ENCODE peak calls at places on chromosomes 3 and 15, in six cellular contexts. T is activated CD4-positive, alpha-beta T cell treated with anti-CD3 and anti-CD28 coated beads, Interleukin-2, amount 50 U/mL, for 1 hour; F is putamen; H is foreskin fibroblast; Y is activated CD8-positive, alpha-beta memory T cell treated with anti-CD3 and anti-CD28 coated beads for 24 hours; K is germinal center. M is an unnamed sample.

GRCh38 chr3:48564022-48564421 is 441 bp upstream of the UCN2 start:
- DNase-seq in T (peak; percentile 5), F (peak; percentile 61), H (peak; percentile 88), Y (peak; percentile 72), K (no peak), M (peak; percentile 79)

GRCh38 chr3:64799606-64800005 is 111.8 kb upstream of the ADAMTS9 start:
- DNase-seq in T (no peak), F (no peak), H (no peak), Y (no peak), K (no peak), M (no peak)

GRCh38 chr3:177410734-177411133 is 213.5 kb upstream of the TBL1XR1 start:
- DNase-seq in T (no peak), F (no peak), H (no peak), Y (no peak), K (no peak), M (no peak)

GRCh38 chr3:157248590-157249425 is 88.9 kb upstream of the CCNL1 start:
- DNase-seq in T (no peak), F (peak; percentile 87), H (peak; percentile 82), Y (no peak), K (no peak), M (peak; percentile 45)

GRCh38 chr15:40932146-40932545 is 3.0 kb downstream of the DLL4 start:
- DNase-seq in T (no peak), F (no peak), H (no peak), Y (no peak), K (no peak), M (no peak)

GRCh38 chr3:186516645-186517044 is 27.5 kb downstream of the CRYGS start:
- DNase-seq in T (no peak), F (no peak), H (no peak), Y (no peak), K (no peak), M (no peak)

GRCh38 chr3:73621388-73621787 is 3.4 kb downstream of the PDZRN3 start:
- DNase-seq in T (no peak), F (no peak), H (no peak), Y (no peak), K (no peak), M (no peak)

GRCh38 chr3:40162616-40163015 is 146.9 kb upstream of the EIF1B start:
- DNase-seq in T (no peak), F (no peak), H (no peak), Y (no peak), K (no peak), M (no peak)

GRCh38 chr3:179666436-179667035 is 13.7 kb downstream of the USP13 start:
- DNase-seq in T (no peak), F (no peak), H (no peak), Y (no peak), K (no peak), M (no peak)

GRCh38 chr15:83310521-83311456 is 26.3 kb upstream of the BNC1 start:
- DNase-seq in T (no peak), F (no peak), H (no peak), Y (no peak), K (no peak), M (no peak)

GRCh38 chr15:69193948-69194827 is 33.8 kb downstream of the GLCE start:
- DNase-seq in T (no peak), F (no peak), H (peak; percentile 16), Y (no peak), K (no peak), M (peak; percentile 9)

GRCh38 chr3:9761919-9762318 is 7.8 kb downstream of the CAMK1 start:
- DNase-seq in T (no peak), F (no peak), H (no peak), Y (no peak), K (no peak), M (no peak)

GRCh38 chr15:29430831-29431230 is 161.2 kb upstream of the NSMCE3 start:
- DNase-seq in T (no peak), F (no peak), H (no peak), Y (no peak), K (no peak), M (no peak)

GRCh38 chr3:126551066-126551838 is 7.5 kb downstream of the C3orf22 start:
- DNase-seq in T (no peak), F (no peak), H (no peak), Y (peak; percentile 38), K (no peak), M (no peak)

GRCh38 chr15:72958634-72959033 is 93.6 kb upstream of the NEO1 start:
- DNase-seq in T (no peak), F (no peak), H (no peak), Y (no peak), K (no peak), M (no peak)

GRCh38 chr3:171354706-171355582 is 105.3 kb downstream of the TNIK start:
- DNase-seq in T (no peak), F (no peak), H (no peak), Y (no peak), K (no peak), M (no peak)

GRCh38 chr15:31477301-31477700 is 150.7 kb downstream of the KLF13 start:
- DNase-seq in T (no peak), F (no peak), H (no peak), Y (no peak), K (no peak), M (no peak)

GRCh38 chr3:112646623-112647022 is 5.7 kb upstream of the CCDC80 start:
- DNase-seq in T (no peak), F (no peak), H (no peak), Y (no peak), K (no peak), M (no peak)

GRCh38 chr3:42071720-42072582 is 19.2 kb upstream of the TRAK1 start:
- DNase-seq in T (no peak), F (peak; percentile 80), H (peak; percentile 55), Y (no peak), K (no peak), M (peak; percentile 77)

GRCh38 chr15:80367661-80368060 is 36.5 kb upstream of the ARNT2 start:
- DNase-seq in T (no peak), F (no peak), H (no peak), Y (no peak), K (no peak), M (no peak)

GRCh38 chr15:21260966-21261395 is 179.3 kb downstream of the POTEB3 start:
- DNase-seq in T (no peak), F (no peak), H (no peak), Y (no peak), K (no peak), M (no peak)

GRCh38 chr3:52136513-52136912 is 17.7 kb downstream of the POC1A start:
- DNase-seq in T (no peak), F (no peak), H (no peak), Y (no peak), K (no peak), M (no peak)

GRCh38 chr15:47273817-47274216 is 443.5 kb upstream of the SEMA6D start:
- DNase-seq in T (no peak), F (no peak), H (no peak), Y (no peak), K (no peak), M (no peak)

GRCh38 chr3:127668906-127669305 is 3.8 kb upstream of the ABTB1 start:
- DNase-seq in T (no peak), F (no peak), H (no peak), Y (peak; percentile 49), K (no peak), M (no peak)

GRCh38 chr15:39404767-39405173 is 176.1 kb upstream of the THBS1 start:
- DNase-seq in T (no peak), F (no peak), H (peak; percentile 99), Y (no peak), K (no peak), M (peak; percentile 40)

GRCh38 chr15:39345176-39345575 is 235.7 kb upstream of the THBS1 start:
- DNase-seq in T (no peak), F (no peak), H (no peak), Y (no peak), K (no peak), M (no peak)

GRCh38 chr15:39582286-39582976 is 1.6 kb downstream of the THBS1 start:
- DNase-seq in T (no peak), F (no peak), H (peak; percentile 53), Y (no peak), K (no peak), M (no peak)

GRCh38 chr3:160577551-160578195 is 12.3 kb upstream of the KPNA4 start:
- DNase-seq in T (no peak), F (no peak), H (peak; percentile 18), Y (no peak), K (no peak), M (no peak)

GRCh38 chr3:22894877-22895276 is 308.2 kb upstream of the UBE2E2 start:
- DNase-seq in T (no peak), F (no peak), H (no peak), Y (no peak), K (no peak), M (no peak)

GRCh38 chr3:139180489-139180888 is 135.8 kb upstream of the PRR23C start:
- DNase-seq in T (no peak), F (no peak), H (no peak), Y (no peak), K (no peak), M (no peak)

M was measured in HS-27A.